ENCODE peak calls at places on chromosome 17, in six cellular contexts. One of them, this sample, is unnamed.

GRCh38 chr17:58537266-58537665 is 22.8 kb upstream of the MTMR4 start:
- DNase-seq in suprapubic skin: no peak
- DNase-seq in NB4: no peak
- DNase-seq in GM12891: no peak
- DNase-seq in ovary: no peak
- DNase-seq in H54: no peak
- DNase-seq in this sample: no peak

GRCh38 chr17:1298616-1299015 is 19.2 kb downstream of the TRARG1 start:
- DNase-seq in suprapubic skin: no peak
- DNase-seq in NB4: no peak
- DNase-seq in GM12891: no peak
- DNase-seq in H54: no peak
- DNase-seq in ovary: no peak
- DNase-seq in this sample: no peak

GRCh38 chr17:79890706-79891105 is 51.5 kb upstream of the CBX4 start:
- DNase-seq in GM12891: no peak
- DNase-seq in H54: no peak
- DNase-seq in ovary: no peak
- DNase-seq in NB4: no peak
- DNase-seq in suprapubic skin: no peak
- DNase-seq in this sample: no peak

GRCh38 chr17:65055280-65055707 is 1.2 kb downstream of the GNA13 start:
- DNase-seq in NB4: no peak
- DNase-seq in suprapubic skin: no peak
- DNase-seq in ovary: no peak
- DNase-seq in GM12891: no peak
- DNase-seq in H54: no peak
- DNase-seq in this sample: no peak

GRCh38 chr17:63399856-63400255 is 46.2 kb downstream of the CYB561 start:
- DNase-seq in H54: no peak
- DNase-seq in GM12891: no peak
- DNase-seq in ovary: peak; percentile 72
- DNase-seq in NB4: no peak
- DNase-seq in suprapubic skin: peak; percentile 78
- DNase-seq in this sample: no peak

GRCh38 chr17:74833501-74834361 is 26.0 kb downstream of the GRIN2C start:
- DNase-seq in H54: peak; percentile 96
- DNase-seq in ovary: no peak
- DNase-seq in NB4: peak; percentile 49
- DNase-seq in suprapubic skin: no peak
- DNase-seq in GM12891: peak; percentile 80
- DNase-seq in this sample: no peak

GRCh38 chr17:50279181-50279526 is 4.9 kb downstream of the TMEM92 start:
- DNase-seq in H54: peak; percentile 88
- DNase-seq in GM12891: no peak
- DNase-seq in ovary: no peak
- DNase-seq in suprapubic skin: no peak
- DNase-seq in NB4: no peak
- DNase-seq in this sample: no peak

GRCh38 chr17:9004132-9004960 is 17.0 kb upstream of the NTN1 start:
- DNase-seq in NB4: no peak
- DNase-seq in suprapubic skin: no peak
- DNase-seq in H54: no peak
- DNase-seq in GM12891: no peak
- DNase-seq in ovary: no peak
- DNase-seq in this sample: no peak

GRCh38 chr17:46782250-46782953 is 36.1 kb downstream of the WNT3 start:
- DNase-seq in H54: peak; percentile 77
- DNase-seq in ovary: no peak
- DNase-seq in GM12891: no peak
- DNase-seq in suprapubic skin: no peak
- DNase-seq in NB4: peak; percentile 36
- DNase-seq in this sample: peak; percentile 62

DNA sequence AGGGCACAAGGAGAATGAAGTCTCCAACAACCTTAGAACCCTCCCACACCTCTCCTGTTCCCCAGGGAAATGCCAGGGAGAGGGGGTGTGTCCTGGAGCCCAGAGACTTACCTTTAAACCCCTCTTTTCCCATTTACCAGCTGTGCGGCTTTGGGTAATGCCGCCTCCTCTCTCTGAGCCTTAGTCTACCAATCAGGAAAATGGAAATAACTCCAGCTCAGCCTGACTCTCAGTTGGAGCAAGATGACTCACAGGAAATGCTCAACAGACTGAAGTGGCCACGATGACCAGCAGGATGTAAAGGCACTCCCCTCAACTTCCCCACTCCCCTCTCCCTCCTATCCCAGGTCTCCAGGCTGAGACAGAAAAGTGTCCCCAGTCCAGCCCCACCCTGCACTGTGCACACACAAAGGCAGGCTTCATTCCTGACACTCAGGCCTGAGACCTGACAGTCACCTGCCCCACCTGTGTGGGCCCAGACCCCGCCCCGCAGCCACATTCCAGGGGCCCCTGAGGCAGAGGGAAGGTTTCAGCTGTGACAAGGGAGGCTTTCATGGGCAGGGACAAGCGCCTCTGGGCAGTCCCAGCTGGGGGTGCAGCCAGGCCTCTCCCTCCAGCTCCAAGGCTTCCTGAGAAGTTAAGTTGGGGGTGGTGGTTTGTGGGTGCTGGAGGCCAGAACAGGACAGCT is 3.0 kb upstream of the KRT15 start:
- DNase-seq in GM12891: no peak
- DNase-seq in ovary: no peak
- DNase-seq in H54: peak; percentile 88
- DNase-seq in suprapubic skin: no peak
- DNase-seq in NB4: peak; percentile 65
- DNase-seq in this sample: no peak
- TF ChIP-seq POLR2A in GM12891: no peak
- TF ChIP-seq POLR2A in ovary: no peak
- TF ChIP-seq POLR2A in H54: peak; percentile 44
- TF ChIP-seq POLR2A in suprapubic skin: no peak
- TF ChIP-seq POLR2A in NB4: no peak
- TF ChIP-seq POLR2A in this sample: no peak

GRCh38 chr17:73234746-73235145 is 26.9 kb downstream of the CPSF4L start:
- DNase-seq in NB4: no peak
- DNase-seq in H54: no peak
- DNase-seq in GM12891: no peak
- DNase-seq in suprapubic skin: no peak
- DNase-seq in ovary: no peak
- DNase-seq in this sample: no peak

GRCh38 chr17:73230088-73230487 is 31.6 kb downstream of the CPSF4L start:
- DNase-seq in H54: no peak
- DNase-seq in ovary: no peak
- DNase-seq in NB4: no peak
- DNase-seq in suprapubic skin: no peak
- DNase-seq in GM12891: no peak
- DNase-seq in this sample: peak; percentile 39

GRCh38 chr17:73231363-73231762 is 30.3 kb downstream of the CPSF4L start:
- DNase-seq in NB4: peak; percentile 42
- DNase-seq in ovary: no peak
- DNase-seq in suprapubic skin: no peak
- DNase-seq in H54: peak; percentile 29
- DNase-seq in GM12891: no peak
- DNase-seq in this sample: peak; percentile 75

GRCh38 chr17:73232587-73233373 is 28.9 kb downstream of the CPSF4L start:
- DNase-seq in GM12891: peak; percentile 53
- DNase-seq in suprapubic skin: peak; percentile 84
- DNase-seq in ovary: no peak
- DNase-seq in NB4: peak; percentile 55
- DNase-seq in H54: peak; percentile 58
- DNase-seq in this sample: peak; percentile 50

GRCh38 chr17:73231841-73232586 is 29.7 kb downstream of the CPSF4L start:
- DNase-seq in suprapubic skin: peak; percentile 97
- DNase-seq in NB4: peak; percentile 95
- DNase-seq in H54: peak; percentile 96
- DNase-seq in ovary: peak; percentile 96
- DNase-seq in GM12891: peak; percentile 96
- DNase-seq in this sample: peak; percentile 95
- TF ChIP-seq POLR2A in suprapubic skin: no peak
- TF ChIP-seq POLR2A in NB4: peak; percentile 62
- TF ChIP-seq POLR2A in H54: peak; percentile 88
- TF ChIP-seq POLR2A in ovary: peak; percentile 55
- TF ChIP-seq POLR2A in GM12891: no peak
- TF ChIP-seq POLR2A in this sample: peak; percentile 82

DNA sequence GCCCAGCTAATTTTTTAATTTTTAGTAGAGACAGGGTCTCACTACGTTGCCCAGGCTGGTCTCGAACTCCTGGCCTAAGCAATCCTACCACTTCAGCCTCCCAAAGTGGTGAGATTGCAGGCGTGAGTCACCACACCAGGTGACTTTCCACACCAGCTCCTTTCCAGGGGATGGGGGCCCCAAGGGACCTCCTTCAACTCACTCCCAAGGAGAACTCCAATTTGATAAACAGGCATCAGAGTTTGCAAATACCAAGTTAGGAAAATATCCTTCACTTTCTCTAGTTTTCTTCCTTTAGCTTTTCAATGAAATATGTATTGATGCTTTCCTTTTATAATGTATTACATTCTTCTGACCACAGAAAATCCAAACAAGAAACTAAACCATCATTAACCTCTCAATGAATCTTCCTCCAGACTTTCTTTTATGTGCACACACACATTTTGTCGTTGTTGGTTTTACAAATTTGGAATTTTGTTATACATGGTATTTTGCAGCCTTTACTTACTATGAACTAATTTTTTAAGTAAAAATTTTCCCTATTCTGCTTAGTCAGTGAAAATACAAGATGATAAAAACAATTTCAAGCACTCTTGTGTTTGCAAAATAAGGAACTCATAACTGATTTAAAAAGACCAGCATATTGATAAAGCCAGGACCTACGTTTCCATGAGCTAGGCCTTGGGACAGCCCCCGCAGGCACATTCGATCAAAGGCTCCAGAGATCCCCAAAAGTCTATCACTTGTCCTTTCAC is 32.0 kb downstream of the GAS7 start:
- DNase-seq in ovary: no peak
- DNase-seq in suprapubic skin: no peak
- DNase-seq in NB4: no peak
- DNase-seq in GM12891: no peak
- DNase-seq in H54: no peak
- DNase-seq in this sample: no peak
- TF ChIP-seq POLR2A in ovary: no peak
- TF ChIP-seq POLR2A in suprapubic skin: no peak
- TF ChIP-seq POLR2A in NB4: no peak
- TF ChIP-seq POLR2A in GM12891: no peak
- TF ChIP-seq POLR2A in H54: no peak
- TF ChIP-seq POLR2A in this sample: no peak

GRCh38 chr17:44094701-44095387 is 24.3 kb downstream of the G6PC3 start:
- DNase-seq in H54: no peak
- DNase-seq in NB4: no peak
- DNase-seq in GM12891: no peak
- DNase-seq in ovary: no peak
- DNase-seq in suprapubic skin: no peak
- DNase-seq in this sample: no peak

GRCh38 chr17:44093231-44093900 is 22.8 kb downstream of the G6PC3 start:
- DNase-seq in GM12891: no peak
- DNase-seq in NB4: no peak
- DNase-seq in ovary: no peak
- DNase-seq in suprapubic skin: no peak
- DNase-seq in H54: no peak
- DNase-seq in this sample: no peak

GRCh38 chr17:44095388-44095646 is 24.8 kb downstream of the G6PC3 start:
- DNase-seq in ovary: no peak
- DNase-seq in suprapubic skin: no peak
- DNase-seq in NB4: no peak
- DNase-seq in GM12891: no peak
- DNase-seq in H54: no peak
- DNase-seq in this sample: peak; percentile 58

GRCh38 chr17:44097110-44097810 is 26.2 kb downstream of the HDAC5 start:
- DNase-seq in ovary: no peak
- DNase-seq in GM12891: no peak
- DNase-seq in NB4: peak; percentile 43
- DNase-seq in suprapubic skin: no peak
- DNase-seq in H54: no peak
- DNase-seq in this sample: no peak

DNA sequence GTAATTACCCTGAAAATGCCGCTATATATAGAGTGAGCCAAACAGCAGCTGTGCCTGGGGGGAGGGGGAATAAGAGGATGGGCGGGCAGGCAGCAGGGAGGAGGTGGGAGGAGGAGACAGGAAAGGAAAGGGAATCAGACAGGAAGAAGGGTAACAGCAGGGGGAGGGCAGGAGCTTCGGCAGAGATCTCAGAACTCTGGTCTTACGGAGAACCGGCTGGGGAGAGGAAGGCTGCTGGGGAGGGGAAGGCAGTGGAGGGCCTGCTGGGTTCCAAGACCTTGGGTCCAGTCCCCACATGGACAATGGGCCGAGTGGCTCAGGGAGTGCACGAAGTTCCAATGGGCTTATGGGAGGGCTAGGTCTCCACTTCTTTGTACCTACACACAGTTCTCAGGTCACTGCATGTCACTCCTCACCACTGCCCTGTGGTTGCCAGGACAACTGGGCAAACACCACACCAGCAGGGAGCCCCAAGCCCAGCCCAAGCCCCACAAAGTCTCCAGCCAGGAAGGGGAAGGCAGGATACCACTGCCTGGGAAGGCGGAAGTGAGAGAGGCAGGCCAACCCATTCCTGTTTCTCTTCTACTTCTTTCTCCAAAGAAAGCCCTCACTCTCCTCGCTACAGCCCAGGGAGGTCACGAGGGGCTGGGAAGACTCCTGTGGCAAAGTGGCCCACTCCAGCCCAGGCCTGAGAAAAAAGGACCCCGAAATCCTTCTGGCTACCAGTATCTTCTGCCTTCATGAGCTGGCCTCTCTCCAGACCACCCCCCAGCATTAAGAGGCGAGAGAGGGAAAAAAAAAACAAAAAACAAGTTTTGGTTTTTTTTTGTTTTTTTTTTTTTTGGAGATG is 25.3 kb downstream of the G6PC3 start:
- DNase-seq in GM12891: no peak
- DNase-seq in ovary: peak; percentile 74
- DNase-seq in NB4: peak; percentile 85
- DNase-seq in suprapubic skin: no peak
- DNase-seq in H54: peak; percentile 88
- DNase-seq in this sample: peak; percentile 61
- TF ChIP-seq POLR2A in GM12891: no peak
- TF ChIP-seq POLR2A in ovary: no peak
- TF ChIP-seq POLR2A in NB4: no peak
- TF ChIP-seq POLR2A in suprapubic skin: no peak
- TF ChIP-seq POLR2A in H54: peak; percentile 50
- TF ChIP-seq POLR2A in this sample: no peak

GRCh38 chr17:31549525-31550388 is 158.3 kb downstream of the RAB11FIP4 start:
- DNase-seq in GM12891: peak; percentile 93
- DNase-seq in ovary: peak; percentile 88
- DNase-seq in H54: peak; percentile 79
- DNase-seq in suprapubic skin: peak; percentile 96
- DNase-seq in NB4: peak; percentile 96
- DNase-seq in this sample: peak; percentile 98
- TF ChIP-seq POLR2A in GM12891: no peak
- TF ChIP-seq POLR2A in ovary: peak; percentile 44
- TF ChIP-seq POLR2A in H54: peak; percentile 37
- TF ChIP-seq POLR2A in suprapubic skin: no peak
- TF ChIP-seq POLR2A in NB4: peak; percentile 55
- TF ChIP-seq POLR2A in this sample: peak; percentile 53

This sample was measured in erythroblast.